ENCODE peak calls at places on chromosomes 12 and 14, in six cellular contexts. K, F, Q, T, W and U are unnamed samples.

GRCh38 chr14:94875256-94875655 is 105.3 kb upstream of the GSC start:
- DNase-seq in Q (no peak), K (no peak), F (no peak), W (no peak), T (no peak), U (no peak)

GRCh38 chr14:105283899-105284298 is 16.9 kb downstream of the BRF1 start:
- DNase-seq in T (no peak), K (no peak), W (no peak), F (no peak), Q (no peak), U (no peak)

GRCh38 chr12:79661629-79662028 is 29.1 kb downstream of the PAWR start:
- DNase-seq in Q (no peak), T (no peak), W (no peak), F (no peak), K (peak; percentile 29), U (no peak)

GRCh38 chr14:54742492-54743350 is 159.9 kb downstream of the GCH1 start:
- DNase-seq in F (no peak), W (no peak), K (no peak), Q (no peak), T (no peak), U (no peak)

GRCh38 chr14:104094709-104095425 is 9.4 kb downstream of the ASPG start:
- DNase-seq in Q (peak; percentile 33), T (peak; percentile 99), W (peak; percentile 13), K (peak; percentile 55), F (peak; percentile 52), U (no peak)

GRCh38 chr14:73254247-73255004 is 17.1 kb downstream of the PAPLN start:
- DNase-seq in T (no peak), K (no peak), Q (no peak), F (no peak), W (no peak), U (no peak)

GRCh38 chr12:3748620-3749019 is 4.3 kb downstream of the CRACR2A start:
- DNase-seq in T (no peak), Q (no peak), F (no peak), K (no peak), W (no peak), U (no peak)

GRCh38 chr12:111169032-111169431 is 199.9 kb downstream of the PHETA1 start:
- DNase-seq in T (no peak), Q (no peak), W (no peak), F (no peak), K (no peak), U (no peak)

GRCh38 chr12:52606581-52607241 is 5.4 kb upstream of the KRT72 start:
- DNase-seq in T (no peak), W (no peak), F (no peak), K (no peak), Q (no peak), U (no peak)

GRCh38 chr12:92871121-92871520 is 58.0 kb downstream of the EEA1 start:
- DNase-seq in F (no peak), T (no peak), K (peak; percentile 13), W (no peak), Q (no peak), U (no peak)

GRCh38 chr12:111363578-111363977 is 5.3 kb downstream of the PHETA1 start:
- DNase-seq in F (no peak), Q (no peak), K (peak; percentile 53), T (no peak), W (peak; percentile 14), U (no peak)

GRCh38 chr12:29730481-29730880 is 53.3 kb downstream of the TMTC1 start:
- DNase-seq in W (no peak), T (no peak), Q (peak; percentile 3), F (no peak), K (no peak), U (no peak)

GRCh38 chr12:117408161-117408791 is 46.9 kb upstream of the NOS1 start:
- DNase-seq in T (peak; percentile 56), F (no peak), Q (no peak), W (no peak), K (peak; percentile 45), U (peak; percentile 15)

GRCh38 chr12:48979602-48980388 is 1.7 kb downstream of the WNT1 start:
- DNase-seq in Q (no peak), K (peak; percentile 42), T (no peak), F (no peak), W (no peak), U (no peak)

GRCh38 chr12:26251600-26251999 is 56.2 kb downstream of the SSPN start:
- DNase-seq in Q (no peak), T (no peak), K (no peak), F (no peak), W (no peak), U (no peak)